ENCODE peak calls at places on chromosomes 5 and 9, in eight cellular contexts. One of them, this sample, is unnamed.

GRCh38 chr5:72654231-72654630 is 147.0 kb upstream of the ZNF366 start:
- DNase-seq in activated CD8-positive, alpha-beta memory T cell treated with anti-CD3 and anti-CD28 coated beads, Interleukin-2, amount 50 U/mL, for 48 hours: no peak
- DNase-seq in type B pancreatic cell: no peak
- DNase-seq in GM12892: no peak
- DNase-seq in foreskin keratinocyte: no peak
- DNase-seq in NCI-H460: no peak
- DNase-seq in ELR: no peak
- DNase-seq in NCI-H1105 treated with DMSO at 0.1 percent for 48 hours: no peak
- DNase-seq in this sample: no peak

GRCh38 chr5:127980843-127981242 is 102.7 kb upstream of the SLC12A2 start:
- DNase-seq in GM12892: no peak
- DNase-seq in foreskin keratinocyte: no peak
- DNase-seq in NCI-H1105 treated with DMSO at 0.1 percent for 48 hours: no peak
- DNase-seq in NCI-H460: no peak
- DNase-seq in type B pancreatic cell: no peak
- DNase-seq in ELR: no peak
- DNase-seq in activated CD8-positive, alpha-beta memory T cell treated with anti-CD3 and anti-CD28 coated beads, Interleukin-2, amount 50 U/mL, for 48 hours: no peak
- DNase-seq in this sample: no peak

GRCh38 chr5:178533136-178533535 is 57.1 kb downstream of the COL23A1 start:
- DNase-seq in ELR: no peak
- DNase-seq in activated CD8-positive, alpha-beta memory T cell treated with anti-CD3 and anti-CD28 coated beads, Interleukin-2, amount 50 U/mL, for 48 hours: no peak
- DNase-seq in GM12892: no peak
- DNase-seq in type B pancreatic cell: no peak
- DNase-seq in foreskin keratinocyte: no peak
- DNase-seq in NCI-H1105 treated with DMSO at 0.1 percent for 48 hours: no peak
- DNase-seq in NCI-H460: no peak
- DNase-seq in this sample: no peak

GRCh38 chr9:114317665-114318357 is 5.1 kb upstream of the ORM1 start:
- DNase-seq in ELR: no peak
- DNase-seq in GM12892: no peak
- DNase-seq in type B pancreatic cell: no peak
- DNase-seq in activated CD8-positive, alpha-beta memory T cell treated with anti-CD3 and anti-CD28 coated beads, Interleukin-2, amount 50 U/mL, for 48 hours: peak; percentile 36
- DNase-seq in NCI-H460: peak; percentile 44
- DNase-seq in NCI-H1105 treated with DMSO at 0.1 percent for 48 hours: no peak
- DNase-seq in foreskin keratinocyte: no peak
- DNase-seq in this sample: no peak

GRCh38 chr9:27426717-27427645 is 97.1 kb upstream of the IFNK start:
- DNase-seq in type B pancreatic cell: no peak
- DNase-seq in NCI-H1105 treated with DMSO at 0.1 percent for 48 hours: no peak
- DNase-seq in activated CD8-positive, alpha-beta memory T cell treated with anti-CD3 and anti-CD28 coated beads, Interleukin-2, amount 50 U/mL, for 48 hours: no peak
- DNase-seq in GM12892: no peak
- DNase-seq in foreskin keratinocyte: peak; percentile 97
- DNase-seq in NCI-H460: no peak
- DNase-seq in ELR: peak; percentile 71
- DNase-seq in this sample: peak; percentile 49

GRCh38 chr5:52878671-52879070 is 91.0 kb downstream of the ITGA1 start:
- DNase-seq in ELR: peak; percentile 69
- DNase-seq in GM12892: no peak
- DNase-seq in NCI-H460: no peak
- DNase-seq in activated CD8-positive, alpha-beta memory T cell treated with anti-CD3 and anti-CD28 coated beads, Interleukin-2, amount 50 U/mL, for 48 hours: no peak
- DNase-seq in foreskin keratinocyte: no peak
- DNase-seq in type B pancreatic cell: no peak
- DNase-seq in NCI-H1105 treated with DMSO at 0.1 percent for 48 hours: peak; percentile 9
- DNase-seq in this sample: no peak

GRCh38 chr5:151264113-151264512 is 11.1 kb downstream of the GM2A start:
- DNase-seq in NCI-H460: no peak
- DNase-seq in NCI-H1105 treated with DMSO at 0.1 percent for 48 hours: no peak
- DNase-seq in foreskin keratinocyte: peak; percentile 84
- DNase-seq in type B pancreatic cell: no peak
- DNase-seq in activated CD8-positive, alpha-beta memory T cell treated with anti-CD3 and anti-CD28 coated beads, Interleukin-2, amount 50 U/mL, for 48 hours: peak; percentile 63
- DNase-seq in ELR: peak; percentile 81
- DNase-seq in GM12892: no peak
- DNase-seq in this sample: no peak

GRCh38 chr5:89211836-89212235 is 328.9 kb upstream of the MEF2C start:
- DNase-seq in ELR: peak; percentile 67
- DNase-seq in activated CD8-positive, alpha-beta memory T cell treated with anti-CD3 and anti-CD28 coated beads, Interleukin-2, amount 50 U/mL, for 48 hours: no peak
- DNase-seq in type B pancreatic cell: no peak
- DNase-seq in NCI-H1105 treated with DMSO at 0.1 percent for 48 hours: no peak
- DNase-seq in NCI-H460: no peak
- DNase-seq in GM12892: no peak
- DNase-seq in foreskin keratinocyte: peak; percentile 67
- DNase-seq in this sample: no peak

GRCh38 chr9:94805585-94805984 is 79.1 kb downstream of the AOPEP start:
- DNase-seq in type B pancreatic cell: no peak
- DNase-seq in NCI-H1105 treated with DMSO at 0.1 percent for 48 hours: peak; percentile 71
- DNase-seq in foreskin keratinocyte: peak; percentile 98
- DNase-seq in ELR: peak; percentile 89
- DNase-seq in GM12892: no peak
- DNase-seq in NCI-H460: peak; percentile 89
- DNase-seq in activated CD8-positive, alpha-beta memory T cell treated with anti-CD3 and anti-CD28 coated beads, Interleukin-2, amount 50 U/mL, for 48 hours: no peak
- DNase-seq in this sample: peak; percentile 34